ENCODE peak calls at places on chromosomes 1 and 21, in eight cellular contexts. S is ovary, P is vagina, D is testis, E is heart left ventricle, T is uterus, H is IMR-90, M is transverse colon. L is an unnamed sample.

GRCh38 chr1:175360016-175360415 is 167.4 kb upstream of the KIAA0040 start:
- DNase-seq in M (no peak), E (no peak), H (no peak), T (no peak), P (no peak), D (no peak), S (no peak), L (no peak)

GRCh38 chr1:223731076-223731770 is 18.9 kb downstream of the CAPN2 start:
- DNase-seq in H (peak), T (peak), M (peak), D (peak), E (peak), S (peak), P (no peak), L (no peak)

GRCh38 chr1:201719812-201720521 is 109.0 kb upstream of the IPO9 start:
- DNase-seq in S (peak), T (peak), E (peak), D (peak), P (peak), H (peak), M (peak), L (no peak)

GRCh38 chr1:184471686-184472085 is 84.9 kb downstream of the C1orf21 start:
- DNase-seq in E (no peak), H (no peak), T (no peak), S (no peak), P (no peak), M (no peak), D (no peak), L (no peak)

GRCh38 chr1:24289937-24290595 is 29.1 kb upstream of the GRHL3 start:
- DNase-seq in T (peak), P (no peak), M (peak), E (peak), S (peak), D (peak), H (peak), L (peak)

GRCh38 chr1:114902343-114902742 is 47.7 kb downstream of the SYCP1 start:
- DNase-seq in S (no peak), H (no peak), T (no peak), P (no peak), E (no peak), D (no peak), M (no peak), L (no peak)

GRCh38 chr1:244068563-244068962 is 17.5 kb downstream of the ZBTB18 start:
- DNase-seq in S (no peak), H (peak), D (no peak), M (no peak), E (no peak), P (no peak), T (no peak), L (no peak)

GRCh38 chr1:40836283-40836682 is 25.9 kb downstream of the CITED4 start:
- DNase-seq in H (no peak), P (no peak), D (no peak), T (no peak), M (no peak), S (no peak), E (no peak), L (no peak)

GRCh38 chr21:17903029-17903806 is 84.1 kb upstream of the C21orf91 start:
- DNase-seq in E (no peak), M (no peak), T (no peak), S (no peak), P (no peak), H (peak), D (no peak), L (no peak)

GRCh38 chr1:36094621-36095061 is 5.9 kb downstream of the ADPRS start:
- DNase-seq in E (no peak), T (peak), M (no peak), H (no peak), S (no peak), P (no peak), D (no peak), L (no peak)
- TF ChIP-seq POLR2A in E (no peak), T (no peak), M (no peak), H (no peak), S (no peak), P (no peak), D (no peak), L (no peak)

GRCh38 chr1:154441241-154441888 is 36.2 kb downstream of the IL6R start:
- DNase-seq in P (no peak), S (no peak), M (no peak), E (no peak), T (no peak), D (no peak), H (no peak), L (no peak)
- H3K4me3 ChIP-seq in P (no peak), S (no peak), M (no peak), E (no peak), T (no peak), D (no peak), H (no peak), L (no peak)

GRCh38 chr1:10337436-10337835 is 61.4 kb upstream of the PGD start:
- DNase-seq in E (no peak), D (peak), M (no peak), T (no peak), P (no peak), S (no peak), H (no peak), L (no peak)

GRCh38 chr1:10338047-10338446 is 60.8 kb upstream of the PGD start:
- DNase-seq in S (peak), T (peak), P (no peak), H (peak), D (peak), E (peak), M (peak), L (no peak)

GRCh38 chr1:10338611-10339010 is 60.3 kb upstream of the PGD start:
- DNase-seq in D (no peak), M (no peak), T (no peak), E (no peak), P (no peak), H (no peak), S (no peak), L (no peak)

GRCh38 chr1:10339815-10340214 is 59.0 kb upstream of the PGD start:
- DNase-seq in T (no peak), M (peak), D (peak), E (peak), P (no peak), S (no peak), H (peak), L (no peak)

GRCh38 chr1:10339036-10339567 is 59.8 kb upstream of the PGD start:
- DNase-seq in P (no peak), E (no peak), S (no peak), D (no peak), H (no peak), T (no peak), M (no peak), L (no peak)
- H3K27ac ChIP-seq in P (no peak), E (peak), S (no peak), D (no peak), H (no peak), T (no peak), M (no peak), L (no peak)

GRCh38 chr21:45517249-45518065 is 24.8 kb downstream of the SLC19A1 start:
- DNase-seq in E (no peak), T (no peak), M (no peak), S (no peak), D (no peak), H (no peak), P (no peak), L (no peak)
- TF ChIP-seq POLR2A in E (no peak), T (no peak), M (no peak), S (no peak), D (no peak), H (no peak), P (no peak), L (no peak)

GRCh38 chr1:150507912-150508864 is at the start of gene ECM1:
- DNase-seq in M (peak), E (peak), S (no peak), T (peak), D (peak), P (no peak), H (peak), L (no peak)

GRCh38 chr1:150511551-150511950 is 3.6 kb downstream of the ECM1 start:
- DNase-seq in T (no peak), P (no peak), E (no peak), M (no peak), H (no peak), S (peak), D (no peak), L (no peak)

GRCh38 chr1:150511985-150512660 is 3.4 kb upstream of the FALEC start:
- DNase-seq in H (no peak), M (no peak), E (no peak), P (no peak), D (no peak), S (no peak), T (no peak), L (no peak)

GRCh38 chr1:150505431-150505830 is 2.5 kb upstream of the ECM1 start:
- DNase-seq in M (no peak), H (no peak), D (no peak), T (no peak), E (no peak), P (no peak), S (no peak), L (no peak)

DNA sequence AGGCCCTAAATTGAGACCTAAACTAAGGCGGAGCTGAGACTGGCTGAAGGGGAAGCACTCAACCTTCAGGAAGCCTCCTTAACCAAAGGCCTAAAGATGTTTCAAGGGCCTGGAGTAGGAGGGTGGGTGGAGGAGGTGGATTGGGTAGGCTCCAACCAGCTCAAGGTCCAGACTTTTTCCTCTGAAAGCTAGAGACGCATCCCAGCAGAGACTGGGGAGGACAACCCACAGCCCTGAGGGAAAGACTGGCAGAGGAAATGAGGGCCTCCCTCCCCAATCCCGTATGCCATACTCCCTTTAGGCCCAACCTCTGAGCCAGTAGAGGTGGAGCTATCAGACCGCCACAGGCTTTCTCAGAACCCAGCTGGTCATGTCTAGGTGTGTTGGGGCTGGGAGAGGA is 1.1 kb downstream of the ECM1 start:
- DNase-seq in P (no peak), M (no peak), E (no peak), H (no peak), D (no peak), S (no peak), T (no peak), L (no peak)
- H3K4me3 ChIP-seq in P (peak), M (no peak), E (peak), H (peak), D (no peak), S (no peak), T (no peak), L (no peak)

GRCh38 chr21:42232176-42232825 is 13.4 kb downstream of the ABCG1 start:
- DNase-seq in D (no peak), M (no peak), T (no peak), P (no peak), H (no peak), S (no peak), E (no peak), L (no peak)

GRCh38 chr21:42231761-42232160 is 12.8 kb downstream of the ABCG1 start:
- DNase-seq in D (no peak), P (no peak), H (no peak), E (no peak), S (no peak), M (no peak), T (no peak), L (no peak)

GRCh38 chr21:42234026-42234425 is 15.1 kb downstream of the ABCG1 start:
- DNase-seq in E (no peak), P (no peak), S (no peak), T (no peak), H (no peak), D (no peak), M (no peak), L (no peak)

GRCh38 chr21:42234464-42235241 is 15.7 kb downstream of the ABCG1 start:
- DNase-seq in D (peak), M (peak), T (peak), S (peak), E (peak), P (no peak), H (peak), L (peak)

DNA sequence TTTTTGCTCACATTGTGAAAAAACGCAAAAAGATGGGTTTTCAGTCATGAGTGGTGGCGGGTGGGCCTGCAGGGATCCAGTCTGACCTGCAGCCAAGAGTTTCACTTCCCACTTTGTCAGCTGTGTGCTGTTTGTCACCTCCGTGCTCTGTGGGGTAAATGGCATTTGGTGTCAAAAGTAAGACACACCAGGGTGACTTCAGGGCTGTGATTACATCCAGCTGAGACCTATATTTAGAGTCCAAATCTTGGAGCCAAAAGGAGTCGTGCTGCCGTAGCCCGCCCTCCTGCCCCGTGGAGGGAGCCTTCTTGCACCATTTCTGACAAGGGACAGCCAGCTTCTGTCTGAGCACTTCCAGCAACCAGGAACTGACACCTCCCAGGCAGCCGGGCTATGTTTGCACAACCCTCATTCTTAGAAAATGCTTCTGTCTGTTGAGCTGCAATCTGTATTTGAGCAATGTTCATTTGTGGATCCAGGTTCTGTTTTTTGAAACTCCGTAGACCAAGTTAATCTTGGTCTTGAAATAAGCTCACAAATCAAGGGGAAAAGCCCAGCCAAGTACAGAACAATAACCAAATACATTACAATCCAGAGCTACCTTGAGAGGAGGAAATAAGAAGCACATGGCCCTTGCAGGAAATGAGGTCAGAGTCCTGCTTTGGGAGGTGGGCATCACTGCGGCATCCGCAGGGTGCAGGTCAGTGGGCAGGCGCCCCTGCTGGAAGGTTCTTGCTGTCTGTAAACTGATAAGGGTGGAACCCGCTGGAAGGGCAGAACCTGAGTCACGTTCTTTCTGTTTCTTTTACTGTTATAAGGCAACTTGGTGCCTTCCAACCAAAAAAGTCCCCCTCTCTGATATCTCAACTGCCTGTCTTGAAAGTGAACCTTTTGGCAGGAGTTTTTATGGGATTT is 14.4 kb downstream of the ABCG1 start:
- DNase-seq in P (peak), H (peak), T (peak), D (peak), M (peak), S (no peak), E (peak), L (peak)
- H3K27ac ChIP-seq in P (peak), H (peak), T (peak), D (peak), M (peak), S (peak), E (peak), L (peak)

GRCh38 chr1:8424539-8425116 is 106.7 kb downstream of the SLC45A1 start:
- DNase-seq in T (no peak), S (no peak), H (no peak), P (no peak), D (peak), M (peak), E (peak), L (peak)

GRCh38 chr1:8425150-8425780 is 107.4 kb downstream of the SLC45A1 start:
- DNase-seq in S (no peak), M (no peak), D (no peak), P (no peak), H (no peak), E (no peak), T (no peak), L (no peak)

GRCh38 chr1:8422439-8423133 is 104.7 kb downstream of the SLC45A1 start:
- DNase-seq in P (no peak), H (peak), M (peak), S (peak), D (peak), E (peak), T (peak), L (no peak)

GRCh38 chr1:8423134-8423701 is 105.3 kb downstream of the SLC45A1 start:
- DNase-seq in D (no peak), S (peak), T (peak), E (peak), P (no peak), M (peak), H (no peak), L (no peak)

DNA sequence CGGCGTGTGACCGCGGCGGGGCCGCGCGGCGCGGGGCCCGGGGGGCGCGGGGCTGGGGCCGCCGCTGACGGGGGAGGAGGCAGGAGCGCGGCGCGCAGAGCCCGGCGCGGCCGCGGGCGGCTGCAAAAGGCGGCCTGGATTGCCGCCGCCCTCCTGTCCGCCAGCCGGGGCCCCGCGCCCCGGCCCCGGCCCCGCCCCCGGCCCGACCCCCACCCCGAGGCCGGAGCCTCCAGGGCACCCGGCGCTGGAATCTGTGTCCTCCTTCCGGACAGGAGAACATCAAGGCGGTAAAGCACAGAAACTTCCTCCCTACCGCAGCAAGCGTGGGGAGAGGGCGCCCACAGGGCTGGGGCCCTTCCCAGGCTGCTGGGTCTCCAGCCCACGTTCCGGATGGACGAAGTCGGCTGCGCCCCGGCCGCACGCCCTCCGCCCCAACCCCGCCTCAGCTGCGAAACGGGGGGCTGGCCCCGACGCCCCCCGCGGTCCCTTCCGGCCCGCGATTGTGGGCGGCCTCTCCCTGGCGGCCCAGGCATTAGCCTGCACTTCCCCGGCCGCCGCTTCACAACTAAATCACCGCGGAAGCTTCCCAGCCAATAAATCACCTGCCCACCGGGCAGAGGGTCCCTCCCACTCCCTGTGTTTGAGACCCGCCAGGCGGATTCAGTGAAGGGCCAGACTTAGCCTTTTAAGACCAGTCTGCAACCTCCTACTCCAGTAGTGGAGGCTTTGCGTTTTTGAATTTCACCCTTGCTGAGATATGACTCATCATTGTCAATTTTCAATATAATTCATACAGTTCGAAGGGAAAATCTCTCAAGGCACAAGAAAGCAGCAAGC is 106.0 kb downstream of the SLC45A1 start:
- DNase-seq in E (peak), T (peak), M (peak), D (peak), H (peak), P (no peak), S (peak), L (no peak)
- TF ChIP-seq POLR2A in E (peak), T (peak), M (no peak), D (no peak), H (peak), P (no peak), S (peak), L (peak)

DNA sequence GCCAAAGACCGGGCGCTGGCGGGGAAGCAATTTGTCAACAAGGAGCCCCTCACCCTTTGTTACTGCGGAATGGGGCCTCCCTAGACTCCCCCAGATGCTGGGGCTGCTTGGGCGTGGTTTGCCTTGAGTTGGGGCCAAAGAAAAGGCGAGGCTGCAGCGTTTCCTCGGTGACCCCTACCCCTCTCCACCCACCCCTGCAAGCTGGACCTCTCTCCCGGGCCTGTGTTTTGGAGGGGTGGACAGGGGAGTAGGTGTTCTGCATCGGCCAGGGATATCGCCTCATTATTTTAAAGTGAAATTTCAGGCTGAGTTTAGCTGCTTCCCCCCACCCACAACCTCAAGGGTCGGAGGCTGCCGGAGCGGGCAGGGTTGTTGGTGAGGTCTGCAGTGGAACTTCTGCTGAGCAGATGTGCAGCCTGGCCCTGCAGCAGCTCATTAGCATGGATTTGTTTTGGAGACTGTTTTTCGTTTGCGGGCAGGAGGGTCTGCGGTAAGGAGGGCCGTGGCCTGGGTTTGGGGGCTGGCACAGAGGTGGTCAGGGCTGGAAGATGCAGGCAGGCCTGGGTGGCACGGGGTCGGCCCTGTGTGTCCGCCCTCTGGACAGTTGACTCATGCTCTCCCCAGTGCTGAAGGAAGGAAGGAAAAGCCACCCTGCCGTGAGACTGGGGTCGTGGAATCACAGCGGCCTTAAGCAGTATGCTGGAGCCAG is 1.6 kb downstream of the NBL1 start:
- DNase-seq in P (no peak), M (peak), S (peak), E (no peak), H (peak), D (peak), T (no peak), L (no peak)
- H3K4me3 ChIP-seq in P (peak), M (peak), S (peak), E (peak), H (peak), D (peak), T (peak), L (peak)

GRCh38 chr1:206655471-206655882 is 20.1 kb downstream of the DYRK3 start:
- DNase-seq in E (peak), H (no peak), P (no peak), M (no peak), S (no peak), D (no peak), T (no peak), L (no peak)
- H3K27ac ChIP-seq in E (peak), H (no peak), P (no peak), M (no peak), S (no peak), D (no peak), T (no peak), L (no peak)

L was measured in prostate gland.